ENCODE peak calls at places on chromosomes 6 and 20, in five cellular contexts. One of them, this sample, is unnamed.

GRCh38 chr6:111381126-111381525 is 101.9 kb downstream of the REV3L start:
- DNase-seq in HT-29: no peak
- DNase-seq in neural crest cell: no peak
- DNase-seq in NCI-H2081: no peak
- DNase-seq in stimulated activated naive CD8-positive, alpha-beta T cell treated with anti-CD3 and anti-CD28 coated beads, Interleukin-15, Interleukin-2, amounts not matched to agents 100 U/mL and 50 U/mL, for 24 hours: no peak
- DNase-seq in this sample: no peak

GRCh38 chr6:143223895-143224294 is 163.2 kb downstream of the AIG1 start:
- DNase-seq in HT-29: no peak
- DNase-seq in NCI-H2081: no peak
- DNase-seq in stimulated activated naive CD8-positive, alpha-beta T cell treated with anti-CD3 and anti-CD28 coated beads, Interleukin-15, Interleukin-2, amounts not matched to agents 100 U/mL and 50 U/mL, for 24 hours: no peak
- DNase-seq in neural crest cell: no peak
- DNase-seq in this sample: no peak

GRCh38 chr20:63153254-63154221 is 62.4 kb downstream of the YTHDF1 start:
- DNase-seq in HT-29: no peak
- DNase-seq in stimulated activated naive CD8-positive, alpha-beta T cell treated with anti-CD3 and anti-CD28 coated beads, Interleukin-15, Interleukin-2, amounts not matched to agents 100 U/mL and 50 U/mL, for 24 hours: no peak
- DNase-seq in neural crest cell: no peak
- DNase-seq in NCI-H2081: no peak
- DNase-seq in this sample: no peak

GRCh38 chr20:41180599-41181333 is 43.4 kb downstream of the PLCG1 start:
- DNase-seq in neural crest cell: no peak
- DNase-seq in NCI-H2081: no peak
- DNase-seq in HT-29: no peak
- DNase-seq in stimulated activated naive CD8-positive, alpha-beta T cell treated with anti-CD3 and anti-CD28 coated beads, Interleukin-15, Interleukin-2, amounts not matched to agents 100 U/mL and 50 U/mL, for 24 hours: no peak
- DNase-seq in this sample: no peak

GRCh38 chr6:105620878-105621277 is 218.0 kb upstream of the PREP start:
- DNase-seq in HT-29: no peak
- DNase-seq in stimulated activated naive CD8-positive, alpha-beta T cell treated with anti-CD3 and anti-CD28 coated beads, Interleukin-15, Interleukin-2, amounts not matched to agents 100 U/mL and 50 U/mL, for 24 hours: no peak
- DNase-seq in NCI-H2081: no peak
- DNase-seq in neural crest cell: no peak
- DNase-seq in this sample: no peak

GRCh38 chr6:122772724-122773123 is 6.8 kb upstream of the FABP7 start:
- DNase-seq in NCI-H2081: no peak
- DNase-seq in neural crest cell: no peak
- DNase-seq in HT-29: no peak
- DNase-seq in stimulated activated naive CD8-positive, alpha-beta T cell treated with anti-CD3 and anti-CD28 coated beads, Interleukin-15, Interleukin-2, amounts not matched to agents 100 U/mL and 50 U/mL, for 24 hours: no peak
- DNase-seq in this sample: no peak

GRCh38 chr6:42403831-42404230 is 47.9 kb downstream of the TRERF1 start:
- DNase-seq in HT-29: no peak
- DNase-seq in NCI-H2081: no peak
- DNase-seq in stimulated activated naive CD8-positive, alpha-beta T cell treated with anti-CD3 and anti-CD28 coated beads, Interleukin-15, Interleukin-2, amounts not matched to agents 100 U/mL and 50 U/mL, for 24 hours: no peak
- DNase-seq in neural crest cell: no peak
- DNase-seq in this sample: no peak

GRCh38 chr20:9031951-9032350 is 36.9 kb upstream of the PLCB4 start:
- DNase-seq in NCI-H2081: no peak
- DNase-seq in stimulated activated naive CD8-positive, alpha-beta T cell treated with anti-CD3 and anti-CD28 coated beads, Interleukin-15, Interleukin-2, amounts not matched to agents 100 U/mL and 50 U/mL, for 24 hours: no peak
- DNase-seq in neural crest cell: no peak
- DNase-seq in HT-29: no peak
- DNase-seq in this sample: no peak

This sample was measured in naive B cell.